ENCODE peak calls at places on chromosomes 16 and 17, in eight cellular contexts. X is left ventricle myocardium inferior; H is GM06990; E is CD8-positive, alpha-beta T cell; T is brain microvascular endothelial cell; S is dorsolateral prefrontal cortex; C is AG04450; U is GM13977. Z is an unnamed sample.

GRCh38 chr16:86882586-86883280 is 304.4 kb downstream of the FOXL1 start:
- DNase-seq in X (peak), H (no peak), E (no peak), T (peak), S (peak), C (peak), U (no peak), Z (peak)

GRCh38 chr17:39769974-39770587 is 32.3 kb downstream of the GRB7 start:
- DNase-seq in X (no peak), H (peak), E (peak), T (no peak), S (no peak), C (peak), U (peak), Z (peak)

GRCh38 chr17:57672205-57672632 is 72.9 kb downstream of the CCDC182 start:
- DNase-seq in X (no peak), H (no peak), E (peak), T (no peak), S (no peak), C (no peak), U (no peak), Z (peak)

GRCh38 chr16:81204794-81205680 is 33.5 kb upstream of the BCO1 start:
- DNase-seq in X (no peak), H (no peak), E (peak), T (peak), S (no peak), C (peak), U (peak), Z (peak)

GRCh38 chr17:17252149-17252810 is 15.3 kb upstream of the FLCN start:
- DNase-seq in X (no peak), H (no peak), E (no peak), T (no peak), S (no peak), C (no peak), U (no peak), Z (no peak)

GRCh38 chr17:73592531-73592961 is 51.7 kb downstream of the SDK2 start:
- DNase-seq in X (no peak), H (no peak), E (no peak), T (no peak), S (no peak), C (no peak), U (no peak), Z (no peak)

GRCh38 chr17:39151680-39152058 is 232 bp upstream of the PLXDC1 start:
- DNase-seq in X (no peak), H (no peak), E (no peak), T (no peak), S (no peak), C (no peak), U (no peak), Z (no peak)

GRCh38 chr17:82608816-82609215 is 39.4 kb downstream of the WDR45B start:
- DNase-seq in X (no peak), H (no peak), E (no peak), T (no peak), S (no peak), C (no peak), U (no peak), Z (no peak)

GRCh38 chr16:78987676-78988075 is 612.9 kb downstream of the MAF start:
- DNase-seq in X (no peak), H (no peak), E (no peak), T (no peak), S (no peak), C (no peak), U (no peak), Z (no peak)

GRCh38 chr17:32621612-32622312 is 135.0 kb downstream of the CDK5R1 start:
- DNase-seq in X (no peak), H (no peak), E (no peak), T (peak), S (no peak), C (no peak), U (no peak), Z (no peak)

GRCh38 chr16:24478401-24478800 is 61.0 kb upstream of the RBBP6 start:
- DNase-seq in X (no peak), H (no peak), E (no peak), T (no peak), S (no peak), C (no peak), U (no peak), Z (no peak)

GRCh38 chr17:16980813-16981731 is 9.2 kb upstream of the TNFRSF13B start:
- DNase-seq in X (no peak), H (peak), E (no peak), T (no peak), S (no peak), C (no peak), U (peak), Z (no peak)

GRCh38 chr17:32625971-32626370 is 139.2 kb downstream of the CDK5R1 start:
- DNase-seq in X (no peak), H (no peak), E (no peak), T (no peak), S (peak), C (no peak), U (no peak), Z (no peak)

GRCh38 chr17:66747561-66748275 is 87.2 kb upstream of the CACNG5 start:
- DNase-seq in X (no peak), H (no peak), E (no peak), T (peak), S (no peak), C (peak), U (no peak), Z (peak)

GRCh38 chr17:2929881-2930533 is 133.4 kb downstream of the OR1D5 start:
- DNase-seq in X (peak), H (no peak), E (no peak), T (peak), S (no peak), C (no peak), U (peak), Z (no peak)
- TF ChIP-seq CTCF in X (peak), H (peak), E (peak), T (peak), S (peak), C (peak), U (peak), Z (peak)

GRCh38 chr17:7586673-7587419 is 3.0 kb downstream of the SOX15 start:
- DNase-seq in X (no peak), H (no peak), E (no peak), T (no peak), S (no peak), C (no peak), U (no peak), Z (no peak)
- TF ChIP-seq CTCF in X (peak), H (peak), E (no peak), T (peak), S (no peak), C (peak), U (peak), Z (peak)

GRCh38 chr16:88907768-88908167 is 41.3 kb upstream of the PABPN1L start:
- DNase-seq in X (no peak), H (no peak), E (no peak), T (peak), S (no peak), C (no peak), U (no peak), Z (peak)
- TF ChIP-seq CTCF in X (no peak), H (no peak), E (no peak), T (no peak), S (no peak), C (no peak), U (no peak), Z (no peak)

GRCh38 chr16:10519929-10520868 is 60.2 kb downstream of the EMP2 start:
- DNase-seq in X (no peak), H (no peak), E (no peak), T (no peak), S (no peak), C (no peak), U (no peak), Z (no peak)

GRCh38 chr16:10520869-10521578 is 59.4 kb downstream of the EMP2 start:
- DNase-seq in X (no peak), H (no peak), E (no peak), T (no peak), S (no peak), C (no peak), U (no peak), Z (no peak)

GRCh38 chr16:10523025-10523424 is 57.4 kb downstream of the EMP2 start:
- DNase-seq in X (no peak), H (no peak), E (no peak), T (no peak), S (no peak), C (no peak), U (no peak), Z (no peak)

GRCh38 chr16:10519297-10519696 is 61.1 kb downstream of the EMP2 start:
- DNase-seq in X (no peak), H (no peak), E (no peak), T (no peak), S (no peak), C (no peak), U (no peak), Z (no peak)

DNA sequence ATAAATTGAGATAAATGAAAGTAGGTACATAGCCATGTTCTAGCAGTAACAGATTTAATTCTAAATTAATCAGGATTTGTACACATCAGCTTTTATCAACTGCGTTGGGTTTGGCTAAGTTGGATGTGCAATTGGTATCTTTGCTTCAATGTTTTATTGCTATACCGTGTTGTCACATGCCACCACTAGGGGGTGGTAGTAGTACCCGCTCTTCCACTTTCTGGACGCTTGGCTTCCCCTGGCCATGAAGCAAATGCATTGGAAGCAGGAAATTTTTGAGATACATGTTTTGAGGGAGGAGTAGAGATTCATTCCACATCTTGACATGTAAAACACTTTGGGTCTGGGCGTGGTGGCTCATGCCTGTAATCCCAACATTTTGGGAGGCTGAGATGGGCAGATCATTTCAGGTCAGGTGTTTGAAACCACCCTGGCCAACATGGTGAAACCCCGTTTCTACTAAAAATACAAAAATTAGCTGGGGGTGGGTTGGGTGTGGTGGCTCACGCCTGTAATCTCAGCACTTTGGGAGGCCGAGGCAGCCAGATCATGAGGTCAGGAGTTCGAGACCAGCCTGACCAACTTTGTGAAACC is 58.6 kb downstream of the EMP2 start:
- DNase-seq in X (no peak), H (no peak), E (peak), T (peak), S (peak), C (peak), U (peak), Z (peak)
- TF ChIP-seq CTCF in X (peak), H (peak), E (peak), T (peak), S (peak), C (peak), U (peak), Z (peak)

GRCh38 chr17:28973414-28973813 is 22.1 kb upstream of the PHF12 start:
- DNase-seq in X (peak), H (no peak), E (no peak), T (peak), S (no peak), C (no peak), U (no peak), Z (peak)
- TF ChIP-seq CTCF in X (peak), H (no peak), E (no peak), T (peak), S (no peak), C (peak), U (no peak), Z (no peak)

DNA sequence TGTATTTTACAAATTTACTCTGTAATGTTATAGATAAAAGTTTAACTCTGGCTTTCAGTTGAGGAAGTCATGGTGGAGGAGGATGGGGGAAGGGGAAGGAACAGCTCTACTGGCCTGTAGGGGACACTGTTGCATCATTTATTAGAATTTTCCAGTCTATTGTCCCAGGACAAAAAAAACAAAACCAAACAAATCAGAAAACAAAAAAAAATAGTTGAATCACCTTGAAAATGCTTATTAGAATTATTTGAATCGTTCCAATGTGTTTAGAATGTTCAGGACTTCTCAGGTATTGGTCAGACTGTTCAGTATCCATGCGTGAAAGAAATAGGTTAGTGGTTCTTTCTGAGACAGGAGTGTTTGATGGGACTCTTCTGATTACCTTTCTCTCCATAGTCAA is 242.0 kb downstream of the FTO start:
- DNase-seq in X (no peak), H (no peak), E (no peak), T (no peak), S (no peak), C (peak), U (no peak), Z (peak)
- TF ChIP-seq CTCF in X (peak), H (peak), E (no peak), T (peak), S (peak), C (peak), U (peak), Z (peak)

GRCh38 chr16:66391726-66392670 is 25.5 kb downstream of the CDH5 start:
- DNase-seq in X (no peak), H (no peak), E (no peak), T (no peak), S (no peak), C (no peak), U (no peak), Z (no peak)

GRCh38 chr16:66399930-66400329 is 27.2 kb upstream of the BEAN1 start:
- DNase-seq in X (no peak), H (no peak), E (no peak), T (no peak), S (no peak), C (no peak), U (no peak), Z (no peak)

GRCh38 chr16:66399031-66399430 is 28.1 kb upstream of the BEAN1 start:
- DNase-seq in X (no peak), H (no peak), E (no peak), T (no peak), S (no peak), C (no peak), U (no peak), Z (peak)

GRCh38 chr16:66397736-66398433 is 29.2 kb upstream of the BEAN1 start:
- DNase-seq in X (no peak), H (no peak), E (no peak), T (no peak), S (no peak), C (no peak), U (no peak), Z (no peak)

DNA sequence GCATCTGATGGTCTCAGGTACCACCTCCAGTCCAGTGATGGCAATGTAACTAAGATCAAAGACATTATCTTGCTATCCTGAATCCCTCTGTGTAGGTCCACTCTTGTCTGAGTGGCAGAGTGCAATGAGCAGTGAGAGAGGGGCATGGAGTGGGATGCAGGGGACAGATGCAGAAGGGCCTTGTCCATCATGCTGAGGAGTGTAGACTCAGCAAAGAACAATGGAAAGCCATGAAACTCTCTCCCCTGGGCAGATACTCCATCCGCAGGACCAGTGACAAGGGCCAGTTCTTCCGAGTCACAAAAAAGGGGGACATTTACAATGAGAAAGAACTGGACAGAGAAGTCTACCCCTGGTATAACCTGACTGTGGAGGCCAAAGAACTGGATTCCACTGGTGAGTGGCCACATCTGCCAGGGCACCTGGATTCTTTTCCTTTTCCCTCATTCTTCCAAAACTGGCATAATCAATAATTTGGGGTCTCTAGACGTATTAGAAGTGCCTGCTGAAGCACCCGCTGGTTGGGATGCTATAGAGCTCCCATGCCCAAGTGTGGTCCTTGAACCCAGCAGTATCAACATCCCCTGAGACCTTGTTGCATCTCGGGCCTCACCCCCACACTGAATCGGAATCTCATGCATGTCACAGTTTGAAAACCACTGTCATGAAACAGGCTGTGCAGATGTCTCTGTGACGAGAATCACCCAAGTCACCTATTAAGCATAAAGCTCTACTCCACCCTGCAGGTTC is 29.5 kb downstream of the CDH5 start:
- DNase-seq in X (no peak), H (no peak), E (no peak), T (no peak), S (no peak), C (no peak), U (no peak), Z (no peak)
- TF ChIP-seq CTCF in X (no peak), H (no peak), E (no peak), T (no peak), S (no peak), C (no peak), U (no peak), Z (no peak)

DNA sequence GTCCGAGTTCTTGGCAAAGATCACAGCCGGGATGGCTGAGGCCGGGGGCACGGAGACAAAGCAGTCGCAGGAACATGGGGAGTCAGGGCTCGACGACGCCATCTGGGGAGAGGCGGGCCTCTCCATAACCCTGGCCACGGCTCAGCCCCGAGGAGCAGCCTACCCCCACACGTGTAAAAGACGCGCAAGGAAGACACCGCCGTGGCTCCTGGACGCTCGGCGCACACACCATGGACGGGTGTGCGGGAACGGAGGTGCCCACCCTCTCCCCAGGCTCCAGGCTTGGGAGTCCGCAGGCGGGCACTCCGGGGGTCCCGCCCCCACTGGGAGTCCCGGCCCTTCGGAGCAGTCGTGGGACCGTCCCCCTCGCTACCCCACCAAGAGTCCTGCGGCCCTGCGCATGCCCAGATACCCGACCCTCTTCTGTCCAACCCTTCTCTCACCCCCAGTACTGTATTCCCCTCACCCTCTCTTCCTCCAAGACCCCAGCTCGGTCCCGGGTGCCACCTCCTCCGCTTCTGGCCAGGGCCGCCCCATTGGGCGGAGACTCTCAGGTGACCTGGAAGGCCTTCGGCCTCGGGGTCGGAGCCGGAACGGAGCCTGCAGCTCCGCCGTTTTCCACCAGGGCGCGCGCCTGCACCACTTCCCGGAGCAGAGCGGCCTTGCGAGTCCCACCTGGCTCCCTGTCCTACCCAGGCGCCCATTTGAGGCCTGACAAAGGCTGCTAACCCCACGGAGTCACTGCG is at the start of gene SCRN2:
- DNase-seq in X (peak), H (peak), E (peak), T (peak), S (peak), C (peak), U (peak), Z (peak)
- TF ChIP-seq CTCF in X (peak), H (peak), E (peak), T (peak), S (peak), C (peak), U (peak), Z (peak)

GRCh38 chr16:14562691-14563491 is 67.2 kb downstream of the PARN start:
- DNase-seq in X (no peak), H (no peak), E (no peak), T (peak), S (peak), C (no peak), U (no peak), Z (no peak)
- TF ChIP-seq CTCF in X (peak), H (no peak), E (no peak), T (peak), S (no peak), C (peak), U (no peak), Z (no peak)

GRCh38 chr16:50498756-50499155 is 49.4 kb upstream of the NKD1 start:
- DNase-seq in X (no peak), H (no peak), E (no peak), T (no peak), S (no peak), C (no peak), U (no peak), Z (no peak)
- TF ChIP-seq CTCF in X (no peak), H (no peak), E (no peak), T (no peak), S (no peak), C (no peak), U (no peak), Z (no peak)

Z was measured in HFFc6.